ENCODE peak calls at places on chromosomes 1 and 21, in six cellular contexts. D, K, L, N, Z and J are unnamed samples.
A peak's percentile ranks its signal among the peaks of the same experiment; 100 is the strongest.

GRCh38 chr1:206495493-206496046 is 11.8 kb upstream of the RASSF5 start:
- DNase-seq in N (no peak), Z (no peak), D (no peak), K (no peak), L (no peak), J (no peak)

GRCh38 chr1:40824591-40825429 is 37.4 kb downstream of the CITED4 start:
- DNase-seq in K (peak; percentile 70), Z (no peak), N (no peak), L (no peak), D (no peak), J (no peak)

GRCh38 chr1:68470388-68470970 is 20.7 kb upstream of the RPE65 start:
- DNase-seq in Z (no peak), K (no peak), N (no peak), L (peak; percentile 27), D (no peak), J (no peak)

GRCh38 chr1:3428899-3429298 is 25.6 kb upstream of the ARHGEF16 start:
- DNase-seq in K (no peak), L (no peak), Z (no peak), D (no peak), N (no peak), J (no peak)

GRCh38 chr1:25675729-25676476 is 59.3 kb downstream of the MAN1C1 start:
- DNase-seq in Z (peak; percentile 74), L (no peak), D (peak; percentile 59), N (no peak), K (no peak), J (no peak)

GRCh38 chr1:19661721-19662228 is 2.9 kb upstream of the HTR6 start:
- DNase-seq in D (peak; percentile 24), K (peak; percentile 74), L (peak; percentile 59), N (no peak), Z (no peak), J (peak; percentile 11)

GRCh38 chr21:37119421-37120218 is 46.6 kb downstream of the TTC3 start:
- DNase-seq in K (peak; percentile 72), Z (no peak), L (no peak), D (no peak), N (no peak), J (peak; percentile 11)

GRCh38 chr1:99527078-99527477 is 118.8 kb upstream of the PALMD start:
- DNase-seq in K (peak; percentile 46), N (no peak), Z (no peak), D (no peak), L (peak; percentile 39), J (no peak)

GRCh38 chr1:35929730-35930592 is 944 bp upstream of the AGO3 start:
- DNase-seq in Z (no peak), N (peak; percentile 29), L (peak; percentile 53), D (no peak), K (peak; percentile 84), J (peak; percentile 38)

GRCh38 chr1:34286547-34286946 is 109.8 kb downstream of the C1orf94 start:
- DNase-seq in L (no peak), K (no peak), D (no peak), N (no peak), Z (no peak), J (no peak)

GRCh38 chr1:247121382-247121781 is 17.2 kb upstream of the ZNF669 start:
- DNase-seq in Z (no peak), K (no peak), N (no peak), L (no peak), D (no peak), J (no peak)

GRCh38 chr1:45493116-45493697 is 2.2 kb upstream of the TESK2 start:
- DNase-seq in N (peak; percentile 58), K (peak; percentile 77), L (peak; percentile 79), D (peak; percentile 35), Z (peak; percentile 53), J (peak; percentile 41)

GRCh38 chr1:109237512-109237911 is 11.8 kb upstream of the CELSR2 start:
- DNase-seq in K (no peak), Z (no peak), L (no peak), N (no peak), D (no peak), J (no peak)

GRCh38 chr1:1162597-1163537 is 10.8 kb upstream of the TTLL10 start:
- DNase-seq in L (peak; percentile 97), Z (no peak), K (peak; percentile 72), N (peak; percentile 91), D (no peak), J (peak; percentile 97)

GRCh38 chr1:224205438-224205840 is 22.4 kb downstream of the DEGS1 start:
- DNase-seq in L (peak; percentile 45), Z (no peak), N (no peak), K (no peak), D (peak; percentile 7), J (no peak)

GRCh38 chr1:161209790-161210409 is 5.2 kb upstream of the FCER1G start:
- DNase-seq in Z (peak; percentile 69), N (peak; percentile 91), K (peak; percentile 98), L (peak; percentile 90), D (peak; percentile 61), J (peak; percentile 79)

GRCh38 chr1:151713044-151713443 is 3.6 kb downstream of the CELF3 start:
- DNase-seq in L (peak; percentile 84), Z (no peak), D (no peak), N (no peak), K (no peak), J (no peak)

GRCh38 chr1:29171089-29171488 is 10.6 kb downstream of the SRSF4 start:
- DNase-seq in N (no peak), D (no peak), L (no peak), K (no peak), Z (no peak), J (no peak)

GRCh38 chr21:35202431-35202830 is 153.3 kb upstream of the RUNX1 start:
- DNase-seq in L (no peak), Z (no peak), K (no peak), N (no peak), D (no peak), J (no peak)